ENCODE peak calls at places on chromosomes 11 and 22, in five cellular contexts. T, H, B, Q and R are unnamed samples.

GRCh38 chr11:12137005-12137690 is 26.8 kb downstream of the MICAL2 start:
- DNase-seq in H (no peak), T (no peak), Q (no peak), B (no peak), R (no peak)

GRCh38 chr11:64868904-64869570 is 9.4 kb downstream of the EHD1 start:
- DNase-seq in H (peak; percentile 60), B (no peak), Q (no peak), T (no peak), R (peak; percentile 94)

GRCh38 chr22:48824673-48825651 is 1002.7 kb downstream of the BRD1 start:
- DNase-seq in T (no peak), B (no peak), H (no peak), Q (no peak), R (no peak)

GRCh38 chr11:93740031-93740801 is 1.1 kb downstream of the TAF1D start:
- DNase-seq in B (no peak), T (peak; percentile 16), H (peak; percentile 25), Q (no peak), R (peak; percentile 56)

GRCh38 chr11:102727890-102728289 is 3.1 kb upstream of the MMP8 start:
- DNase-seq in B (no peak), T (no peak), Q (no peak), H (no peak), R (peak; percentile 96)

GRCh38 chr11:22807855-22808558 is 21.6 kb downstream of the SVIP start:
- DNase-seq in Q (peak; percentile 13), H (no peak), T (no peak), B (no peak), R (peak; percentile 60)

GRCh38 chr11:13337986-13338436 is 60.4 kb downstream of the BMAL1 start:
- DNase-seq in H (peak; percentile 34), T (no peak), B (no peak), Q (no peak), R (peak; percentile 78)

GRCh38 chr22:24390576-24390975 is 36.8 kb upstream of the ADORA2A start:
- DNase-seq in H (no peak), Q (no peak), T (no peak), B (no peak), R (no peak)

GRCh38 chr11:80970016-80970516 is 1529.2 kb upstream of the TENM4 start:
- DNase-seq in T (no peak), B (no peak), H (no peak), Q (no peak), R (no peak)

GRCh38 chr22:24434472-24435322 is 7.3 kb downstream of the ADORA2A start:
- DNase-seq in T (no peak), H (no peak), B (peak; percentile 17), Q (peak; percentile 92), R (no peak)

GRCh38 chr11:110317516-110317932 is 21.1 kb upstream of the RDX start:
- DNase-seq in H (no peak), T (peak; percentile 44), Q (no peak), B (peak; percentile 62), R (peak; percentile 49)

GRCh38 chr11:37786214-37786755 is 1188.2 kb upstream of the RAG2 start:
- DNase-seq in H (no peak), T (no peak), B (no peak), Q (no peak), R (peak; percentile 74)

GRCh38 chr11:11594162-11594561 is 27.6 kb downstream of the GALNT18 start:
- DNase-seq in T (no peak), B (no peak), H (no peak), Q (no peak), R (peak; percentile 70)

GRCh38 chr11:128903248-128904041 is 12.3 kb downstream of the KCNJ5 start:
- DNase-seq in Q (no peak), B (no peak), H (no peak), T (no peak), R (peak; percentile 59)

GRCh38 chr11:82969811-82970210 is 68.3 kb downstream of the DDIAS start:
- DNase-seq in T (no peak), Q (peak; percentile 84), H (no peak), B (no peak), R (no peak)

GRCh38 chr11:64694821-64695365 is 28.1 kb downstream of the NRXN2 start:
- DNase-seq in Q (no peak), B (peak; percentile 90), T (no peak), H (no peak), R (no peak)

GRCh38 chr11:127259118-127259517 is 258.5 kb upstream of the KIRREL3 start:
- DNase-seq in T (no peak), B (peak; percentile 21), H (no peak), Q (no peak), R (no peak)

DNA sequence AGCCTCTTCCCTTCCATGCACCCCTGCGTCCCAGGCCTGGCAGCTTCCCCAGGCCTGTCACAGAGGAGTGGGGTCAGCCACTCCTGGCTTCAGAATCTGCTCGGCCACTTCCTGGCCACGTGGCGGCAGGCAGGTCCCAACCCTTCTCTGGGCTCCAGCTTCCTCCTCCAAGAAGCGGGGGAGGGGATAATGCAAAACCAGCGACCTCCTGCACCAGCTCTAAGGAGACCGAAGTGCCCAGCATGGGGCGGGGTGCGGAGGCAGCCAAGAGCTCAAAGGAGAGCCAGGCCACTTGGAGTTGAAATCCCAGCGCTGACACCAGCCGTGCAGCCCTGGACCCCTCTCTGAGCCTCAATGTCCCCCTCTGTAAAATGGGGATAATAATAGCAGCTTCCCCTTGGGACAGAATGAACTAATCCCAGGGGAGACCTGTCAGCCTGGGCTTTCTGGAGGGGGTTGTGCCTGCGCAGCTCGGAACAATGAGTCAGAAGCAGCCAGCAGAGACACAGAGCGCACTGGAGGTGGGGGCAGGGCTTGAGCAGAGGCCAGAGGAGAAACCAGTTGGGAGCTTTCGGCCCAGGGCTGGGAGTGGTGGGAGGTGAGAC is 22.8 kb upstream of the PICK1 start:
- DNase-seq in H (peak; percentile 82), T (peak; percentile 81), Q (peak; percentile 15), B (peak; percentile 42), R (peak; percentile 91)
- TF ChIP-seq RCOR1 in H (no peak), T (peak; percentile 8), Q (no peak), B (no peak), R (peak; percentile 99)

GRCh38 chr11:119680899-119681370 is 48.1 kb downstream of the NECTIN1 start:
- DNase-seq in H (no peak), B (no peak), Q (no peak), T (no peak), R (peak; percentile 7)
- TF ChIP-seq RCOR1 in H (no peak), B (no peak), Q (no peak), T (no peak), R (no peak)

DNA sequence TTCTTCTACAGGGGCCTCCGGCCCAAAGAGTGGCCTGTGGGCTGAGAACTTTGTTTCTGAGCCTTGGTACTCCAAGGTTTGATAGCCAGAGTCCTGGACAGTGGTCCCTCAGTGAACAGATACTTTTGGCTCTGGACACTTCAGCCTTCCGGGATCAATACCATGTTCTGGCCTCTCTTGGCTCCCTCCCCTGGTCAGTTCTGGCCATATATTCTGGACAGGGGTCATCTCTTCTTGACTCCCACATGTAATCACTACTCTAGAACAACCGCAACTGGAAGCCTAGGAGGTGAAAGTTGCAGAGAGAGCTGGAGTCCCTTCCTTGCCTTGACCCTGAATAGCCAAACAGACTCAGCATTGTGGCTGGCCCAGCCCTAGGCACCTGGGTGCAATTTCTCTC is 2.3 kb downstream of the RTN4RL2 start:
- DNase-seq in T (peak; percentile 27), Q (no peak), H (no peak), B (no peak), R (no peak)
- TF ChIP-seq RCOR1 in T (no peak), Q (no peak), H (no peak), B (no peak), R (no peak)

GRCh38 chr22:46293591-46294260 is 2.9 kb upstream of the GTSE1 start:
- DNase-seq in H (no peak), B (no peak), T (no peak), Q (no peak), R (peak; percentile 53)
- TF ChIP-seq RCOR1 in H (no peak), B (no peak), T (no peak), Q (no peak), R (no peak)

DNA sequence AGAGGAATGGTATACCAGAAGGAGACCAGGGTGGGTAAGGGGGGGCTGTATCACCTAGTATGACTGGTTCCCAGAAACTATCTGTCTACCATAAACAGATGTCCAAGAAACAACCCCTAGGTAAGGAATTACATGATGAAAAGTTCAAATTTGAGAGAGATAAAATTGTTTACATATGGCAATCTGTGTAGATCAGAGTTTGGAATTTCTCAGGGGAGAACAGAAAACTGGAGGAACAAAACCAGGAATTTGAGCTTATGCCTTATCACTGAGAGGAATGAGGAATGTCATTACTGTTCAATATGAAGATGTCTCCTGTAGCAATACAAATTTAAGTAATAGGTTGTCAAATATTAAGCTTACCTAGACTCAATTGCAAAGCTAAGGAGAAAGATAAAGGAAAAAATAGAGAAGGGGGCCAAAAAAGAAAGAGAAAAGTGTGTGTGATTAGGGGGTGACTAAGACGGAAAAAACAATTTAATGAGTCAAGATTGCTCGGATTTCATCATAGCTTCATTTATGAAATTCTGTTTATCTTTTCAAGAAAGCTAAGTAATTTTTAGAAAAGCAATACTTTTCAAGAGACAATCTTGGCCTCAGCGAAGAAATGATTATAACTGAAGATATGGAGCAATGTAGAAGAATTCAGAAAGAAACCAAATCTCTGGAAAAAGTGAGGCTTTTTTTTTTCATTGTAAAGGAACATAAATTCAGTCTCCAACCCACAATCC is 117.8 kb downstream of the APOL5 start:
- DNase-seq in B (no peak), Q (no peak), T (no peak), H (no peak), R (peak; percentile 72)
- TF ChIP-seq RCOR1 in B (no peak), Q (no peak), T (no peak), H (no peak), R (no peak)

DNA sequence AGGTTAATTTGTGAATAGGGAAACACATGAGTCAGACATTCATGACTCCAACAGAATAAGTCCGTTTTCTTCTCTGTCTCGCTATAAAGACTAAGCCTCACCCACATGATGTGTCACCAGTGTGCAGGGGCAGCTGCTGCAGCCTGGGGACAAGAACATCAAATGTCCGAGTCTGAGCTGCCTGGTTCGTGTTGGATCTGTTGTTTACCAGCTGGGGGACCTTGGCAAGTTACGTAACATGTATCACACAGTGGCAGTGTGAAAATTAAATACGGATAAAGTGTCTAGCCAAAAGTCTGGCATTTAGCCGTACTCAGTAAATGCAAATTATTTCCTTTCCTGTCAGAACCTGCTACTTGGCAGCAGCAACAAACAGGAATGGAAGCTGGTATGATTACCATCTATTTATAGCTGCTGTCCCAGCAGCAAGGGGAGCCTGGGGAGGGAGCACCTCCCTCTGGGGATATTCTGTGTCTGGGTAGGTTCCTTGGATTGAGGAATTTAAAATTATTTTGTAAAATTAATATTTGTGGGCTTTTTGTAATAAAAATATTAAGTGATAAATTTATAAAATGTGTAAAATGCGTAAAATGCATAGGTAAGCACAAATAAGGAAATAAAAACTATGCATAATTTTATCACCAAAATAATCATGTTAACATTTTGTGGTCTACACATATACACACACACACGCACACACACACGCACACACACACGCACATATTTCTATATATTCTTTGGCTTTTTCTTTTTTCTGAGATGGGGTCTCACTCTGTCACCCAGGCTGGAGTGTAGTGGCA is 1.3 kb upstream of the CLDN25 start:
- DNase-seq in T (no peak), B (peak; percentile 58), Q (no peak), H (no peak), R (peak; percentile 38)
- TF ChIP-seq RCOR1 in T (no peak), B (peak; percentile 31), Q (no peak), H (no peak), R (no peak)

GRCh38 chr11:63017306-63017974 is 1.8 kb upstream of the SLC22A8 start:
- DNase-seq in H (no peak), T (no peak), Q (no peak), B (peak; percentile 89), R (no peak)
- TF ChIP-seq RCOR1 in H (no peak), T (no peak), Q (no peak), B (peak; percentile 98), R (no peak)

GRCh38 chr22:45638834-45639746 is 32.5 kb upstream of the ATXN10 start:
- DNase-seq in H (peak; percentile 98), Q (no peak), T (peak; percentile 75), B (no peak), R (no peak)
- TF ChIP-seq RCOR1 in H (no peak), Q (no peak), T (no peak), B (no peak), R (no peak)

GRCh38 chr11:20013346-20014066 is 146.8 kb downstream of the DBX1 start:
- DNase-seq in T (no peak), H (no peak), Q (no peak), B (no peak), R (peak; percentile 39)
- TF ChIP-seq RCOR1 in T (no peak), H (no peak), Q (no peak), B (no peak), R (no peak)